ENCODE peak calls at places on chromosome 3, in six cellular contexts. M, N, D, I, V and Z are unnamed samples. For H3K27me3, the result is how much of the 10 kb centered on the place peaks cover.

GRCh38 chr3:126313580-126314304 is 43.5 kb downstream of the KLF15 start:
- DNase-seq in I (no peak), N (no peak), D (no peak), M (peak), V (no peak), Z (no peak)

GRCh38 chr3:160210799-160211221 is 14.4 kb upstream of the C3orf80 start:
- DNase-seq in N (no peak), M (no peak), V (peak), I (no peak), D (no peak), Z (no peak)

GRCh38 chr3:142445816-142446254 is 2.0 kb downstream of the XRN1 start:
- DNase-seq in D (no peak), N (peak), V (peak), M (no peak), I (no peak), Z (no peak)

GRCh38 chr3:140505876-140506275 is 172.0 kb upstream of the TRIM42 start:
- DNase-seq in I (no peak), M (no peak), N (no peak), D (no peak), V (no peak), Z (no peak)

GRCh38 chr3:112643621-112644236 is 2.8 kb upstream of the CCDC80 start:
- DNase-seq in V (no peak), D (no peak), M (no peak), I (no peak), N (no peak), Z (no peak)

GRCh38 chr3:49158108-49158709 is 7.9 kb downstream of the CCDC71 start:
- DNase-seq in V (peak), I (no peak), M (peak), N (peak), D (peak), Z (no peak)

GRCh38 chr3:54122802-54123537 is 618 bp downstream of the CACNA2D3 start:
- DNase-seq in I (no peak), N (no peak), M (no peak), V (no peak), D (no peak), Z (no peak)

GRCh38 chr3:86051058-86051457 is 939.9 kb downstream of the VGLL3 start:
- DNase-seq in I (no peak), M (no peak), V (no peak), N (no peak), D (no peak), Z (no peak)

GRCh38 chr3:169295126-169295525 is 368.4 kb downstream of the MECOM start:
- DNase-seq in M (no peak), N (peak), V (peak), D (no peak), I (no peak), Z (no peak)

GRCh38 chr3:197749601-197750395 is at the start of gene FYTTD1:
- DNase-seq in M (peak), V (peak), N (peak), I (peak), D (peak), Z (peak)

GRCh38 chr3:157807286-157807685 is 298.9 kb downstream of the SHOX2 start:
- DNase-seq in M (no peak), D (no peak), V (no peak), I (no peak), N (no peak), Z (no peak)

GRCh38 chr3:137766069-137766960 is 2.2 kb downstream of the SOX14 start:
- DNase-seq in M (peak), I (no peak), V (no peak), N (no peak), D (no peak), Z (no peak)

GRCh38 chr3:137769321-137770065 is 5.4 kb downstream of the SOX14 start:
- DNase-seq in N (no peak), V (no peak), I (no peak), D (no peak), M (no peak), Z (no peak)

GRCh38 chr3:137767146-137768020 is 3.3 kb downstream of the SOX14 start:
- DNase-seq in D (no peak), V (no peak), N (no peak), M (peak), I (no peak), Z (no peak)

GRCh38 chr3:137768361-137769320 is 4.5 kb downstream of the SOX14 start:
- DNase-seq in N (no peak), D (no peak), M (peak), V (no peak), I (no peak), Z (no peak)

DNA sequence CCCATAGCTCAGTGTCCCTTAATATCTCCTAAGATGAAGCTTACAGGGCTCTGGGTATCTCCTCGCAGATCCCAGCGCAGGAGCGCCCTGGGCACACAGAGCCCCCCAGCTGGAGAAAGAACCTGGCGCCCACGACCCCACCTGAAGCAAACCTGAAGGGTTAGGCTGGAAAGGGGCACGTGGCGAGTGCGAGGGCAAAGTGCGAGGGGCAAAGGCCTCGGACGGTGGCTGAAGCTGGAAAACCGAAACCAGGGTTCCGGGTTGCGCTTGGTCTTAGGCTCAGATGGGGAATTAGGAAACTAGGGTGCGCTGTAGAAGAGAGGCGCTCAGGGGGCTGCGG is 3.9 kb downstream of the SOX14 start:
- DNase-seq in D (no peak), I (no peak), V (no peak), N (no peak), M (no peak), Z (no peak)
- H3K27me3 ChIP-seq in D (half or more), I (half or more), V (under half), N (half or more), M (half or more), Z (under half)

GRCh38 chr3:123378409-123378915 is 70.4 kb downstream of the ADCY5 start:
- DNase-seq in V (no peak), N (no peak), M (no peak), I (no peak), D (no peak), Z (no peak)
- H3K27me3 ChIP-seq in V (under half), N (under half), M (under half), I (under half), D (under half), Z (under half)

DNA sequence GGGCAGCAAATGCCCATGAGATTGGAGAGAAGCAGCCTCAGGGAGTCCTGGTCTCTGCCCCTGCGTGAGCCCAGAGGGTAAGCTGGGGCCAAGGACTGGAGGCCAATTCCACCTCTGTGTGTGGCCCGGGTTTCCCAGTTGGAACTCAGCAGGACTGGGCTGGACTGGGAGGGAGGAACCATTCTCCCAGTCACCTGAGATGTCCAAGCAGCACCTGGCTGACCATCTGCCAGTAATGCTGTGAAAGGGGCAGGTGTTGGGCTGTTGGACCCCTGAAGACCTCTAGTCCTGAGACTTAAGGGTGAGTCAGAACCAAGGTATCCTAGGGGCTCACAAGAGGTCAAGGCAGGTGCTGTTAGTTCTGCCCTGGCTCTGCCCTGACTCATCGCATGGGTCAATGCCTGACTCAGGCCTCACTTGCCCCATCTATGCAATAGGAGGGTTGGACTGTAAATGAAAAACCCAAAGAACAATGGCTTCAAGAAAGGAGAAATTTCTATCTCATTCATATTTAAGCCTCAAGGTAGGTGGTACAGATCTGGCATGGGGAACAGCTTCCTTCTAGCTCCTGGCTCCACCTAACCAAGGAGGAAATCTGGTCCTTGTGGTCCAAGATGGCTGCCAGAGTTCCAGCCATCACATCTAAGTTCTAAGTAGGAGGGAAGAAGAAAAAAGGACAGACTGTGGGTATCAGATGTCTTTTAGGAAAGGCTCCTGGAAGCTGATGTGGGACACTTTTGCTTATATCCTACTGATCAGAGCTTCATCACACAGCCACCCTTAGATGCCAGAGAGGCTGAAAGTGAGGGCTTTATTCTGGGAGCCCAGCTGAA is 111.3 kb downstream of the FBLN2 start:
- DNase-seq in D (no peak), N (no peak), M (no peak), V (no peak), I (no peak), Z (no peak)
- H3K27me3 ChIP-seq in D (under half), N (under half), M (under half), V (half or more), I (under half), Z (under half)

GRCh38 chr3:37462452-37462851 is 288.1 kb upstream of the LRRFIP2 start:
- DNase-seq in M (no peak), I (no peak), N (no peak), D (no peak), V (no peak), Z (no peak)

GRCh38 chr3:37456791-37457190 is 282.4 kb upstream of the LRRFIP2 start:
- DNase-seq in I (no peak), V (no peak), D (no peak), N (no peak), M (no peak), Z (no peak)

GRCh38 chr3:37457392-37458065 is 283.1 kb upstream of the LRRFIP2 start:
- DNase-seq in D (no peak), N (no peak), V (no peak), M (no peak), I (peak), Z (no peak)

GRCh38 chr3:37456270-37456708 is 281.9 kb upstream of the LRRFIP2 start:
- DNase-seq in N (peak), I (peak), V (no peak), M (no peak), D (peak), Z (peak)

GRCh38 chr3:37458162-37458895 is 283.9 kb upstream of the LRRFIP2 start:
- DNase-seq in N (no peak), M (no peak), V (no peak), I (peak), D (no peak), Z (no peak)
- H3K27me3 ChIP-seq in N (under half), M (under half), V (under half), I (under half), D (under half), Z (under half)

GRCh38 chr3:71873093-71873611 is 88.2 kb upstream of the PROK2 start:
- DNase-seq in D (no peak), M (peak), I (no peak), V (no peak), N (no peak), Z (no peak)
- H3K27me3 ChIP-seq in D (under half), M (under half), I (under half), V (under half), N (under half), Z (under half)

GRCh38 chr3:147389265-147390175 is 16.8 kb downstream of the ZIC4 start:
- DNase-seq in V (no peak), I (no peak), M (no peak), N (no peak), D (no peak), Z (no peak)
- H3K27me3 ChIP-seq in V (under half), I (half or more), M (half or more), N (half or more), D (half or more), Z (half or more)

DNA sequence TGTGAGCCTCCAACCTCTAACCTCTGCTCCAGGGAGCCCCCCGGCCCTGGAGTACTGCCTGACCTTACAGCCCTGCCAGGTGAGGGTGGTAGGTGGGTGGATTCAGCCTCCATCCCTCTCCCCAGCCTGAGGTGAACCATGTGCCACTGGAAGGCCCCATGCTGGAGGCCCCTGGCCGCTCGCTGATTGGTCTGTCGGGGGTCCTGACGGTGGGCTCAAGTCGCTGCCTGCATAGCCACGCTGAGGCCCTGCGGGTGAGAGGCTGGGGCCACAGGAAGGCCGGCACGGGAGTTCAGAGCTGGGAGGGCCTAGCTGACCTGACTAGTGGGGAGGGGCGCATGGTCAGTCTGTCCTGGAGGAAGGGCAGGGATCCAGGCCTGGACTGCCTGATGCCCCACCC is 19.1 kb downstream of the NT5DC2 start:
- DNase-seq in D (no peak), M (no peak), V (no peak), N (no peak), I (no peak), Z (no peak)
- H3K27me3 ChIP-seq in D (under half), M (under half), V (under half), N (under half), I (under half), Z (under half)

DNA sequence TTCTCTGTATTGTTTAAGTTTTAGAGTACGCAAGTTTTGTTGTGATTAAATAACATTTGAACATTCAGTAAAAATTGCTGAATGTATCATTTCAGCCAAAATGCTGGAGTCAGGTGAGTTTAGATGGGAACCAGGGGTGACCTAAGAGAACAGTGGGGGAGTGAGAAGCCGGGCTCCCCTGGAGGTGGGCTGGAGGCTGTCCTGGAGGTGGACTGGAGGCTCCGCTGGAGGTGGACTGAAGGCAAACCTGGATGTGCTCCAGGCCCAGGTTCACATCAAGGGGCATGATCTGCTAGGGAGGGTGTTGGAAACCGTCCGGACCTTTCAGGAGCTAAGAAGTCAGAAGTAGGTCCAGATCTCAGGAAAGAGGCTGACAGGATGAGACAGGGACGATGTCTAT is 23.7 kb downstream of the DNAJB8 start:
- DNase-seq in I (no peak), N (no peak), M (no peak), V (no peak), D (no peak), Z (no peak)
- H3K27me3 ChIP-seq in I (under half), N (under half), M (under half), V (under half), D (under half), Z (under half)

GRCh38 chr3:147396709-147397046 is 9.7 kb downstream of the ZIC4 start:
- DNase-seq in I (no peak), V (no peak), D (no peak), N (no peak), M (no peak), Z (no peak)

GRCh38 chr3:147397911-147398809 is 8.2 kb downstream of the ZIC4 start:
- DNase-seq in M (peak), V (no peak), N (no peak), D (no peak), I (no peak), Z (no peak)

GRCh38 chr3:147395975-147396708 is 10.2 kb downstream of the ZIC4 start:
- DNase-seq in D (no peak), N (no peak), V (no peak), M (no peak), I (no peak), Z (no peak)

GRCh38 chr3:147398841-147399534 is 7.4 kb downstream of the ZIC4 start:
- DNase-seq in V (no peak), M (no peak), D (no peak), N (no peak), I (no peak), Z (no peak)

DNA sequence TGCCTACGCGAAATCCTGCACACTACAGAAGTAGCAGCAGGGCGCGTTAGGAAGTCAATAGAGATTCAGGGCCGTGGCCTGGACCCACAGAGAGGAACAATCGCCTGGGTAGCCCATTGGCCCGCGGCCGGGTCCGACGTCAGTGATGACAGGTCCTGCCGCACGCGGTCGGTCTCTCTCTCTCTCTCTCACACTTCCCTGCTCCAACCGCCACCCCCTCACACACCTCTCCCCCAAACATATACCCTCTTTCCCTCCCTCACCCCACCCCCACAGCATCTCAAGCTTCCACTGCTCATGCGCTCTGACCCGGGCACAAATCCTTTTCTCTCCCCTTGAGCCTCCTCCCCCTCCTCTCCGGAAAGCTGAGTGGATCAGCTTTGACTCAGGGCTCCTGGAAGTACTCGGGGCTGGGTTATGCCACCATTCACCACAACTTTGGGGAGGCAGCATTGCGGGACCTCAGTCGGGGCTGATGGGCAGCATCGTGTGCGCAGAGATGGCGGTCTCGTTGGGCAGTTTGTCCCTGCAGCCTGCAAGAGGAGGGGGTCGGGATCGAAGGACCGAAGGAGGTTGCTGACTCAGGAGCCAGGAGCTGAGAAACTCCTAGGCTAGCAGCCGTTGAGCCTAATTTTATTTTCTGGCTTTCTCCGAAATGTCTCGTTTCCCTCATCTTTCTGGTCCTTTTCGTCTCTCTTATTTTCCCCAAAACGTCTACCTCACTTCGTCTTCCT is 9.0 kb downstream of the ZIC4 start:
- DNase-seq in M (peak), D (no peak), V (no peak), N (no peak), I (no peak), Z (no peak)
- H3K27me3 ChIP-seq in M (half or more), D (under half), V (under half), N (half or more), I (half or more), Z (half or more)

GRCh38 chr3:134798681-134799311 is 3.7 kb downstream of the EPHB1 start:
- DNase-seq in M (no peak), D (no peak), V (no peak), N (no peak), I (no peak), Z (no peak)
- H3K27me3 ChIP-seq in M (under half), D (under half), V (under half), N (under half), I (under half), Z (under half)